ENCODE peak calls at places on chromosomes 5 and 9, in five cellular contexts. One of them, this sample, is unnamed.

GRCh38 chr5:125914471-125914870 is 508.7 kb upstream of the GRAMD2B start:
- DNase-seq in stomach: no peak
- DNase-seq in ovary: no peak
- DNase-seq in breast epithelium: no peak
- DNase-seq in thyroid gland: no peak
- DNase-seq in this sample: no peak

GRCh38 chr9:90774682-90775081 is 26.9 kb upstream of the SYK start:
- DNase-seq in stomach: no peak
- DNase-seq in ovary: no peak
- DNase-seq in breast epithelium: no peak
- DNase-seq in thyroid gland: peak
- DNase-seq in this sample: no peak

GRCh38 chr5:132489871-132490483 is 596 bp downstream of the IRF1 start:
- DNase-seq in stomach: peak
- DNase-seq in ovary: peak
- DNase-seq in breast epithelium: peak
- DNase-seq in thyroid gland: peak
- DNase-seq in this sample: peak

GRCh38 chr5:181188700-181189362 is 16.2 kb downstream of the TRIM7 start:
- DNase-seq in stomach: peak
- DNase-seq in ovary: peak
- DNase-seq in breast epithelium: peak
- DNase-seq in thyroid gland: peak
- DNase-seq in this sample: peak

GRCh38 chr9:86102626-86103025 is 3.3 kb upstream of the GOLM1 start:
- DNase-seq in stomach: no peak
- DNase-seq in ovary: no peak
- DNase-seq in breast epithelium: no peak
- DNase-seq in thyroid gland: no peak
- DNase-seq in this sample: no peak

GRCh38 chr9:38132956-38133355 is 63.9 kb upstream of the SHB start:
- DNase-seq in stomach: no peak
- DNase-seq in ovary: no peak
- DNase-seq in breast epithelium: no peak
- DNase-seq in thyroid gland: no peak
- DNase-seq in this sample: no peak

GRCh38 chr5:150159741-150160179 is 4.1 kb upstream of the PDGFRB start:
- DNase-seq in stomach: no peak
- DNase-seq in ovary: peak
- DNase-seq in breast epithelium: no peak
- DNase-seq in thyroid gland: no peak
- DNase-seq in this sample: no peak

GRCh38 chr9:91279296-91280204 is 82.2 kb downstream of the AUH start:
- DNase-seq in stomach: no peak
- DNase-seq in ovary: no peak
- DNase-seq in breast epithelium: no peak
- DNase-seq in thyroid gland: no peak
- DNase-seq in this sample: no peak

GRCh38 chr9:34382879-34383278 is 6.2 kb upstream of the MYORG start:
- DNase-seq in stomach: no peak
- DNase-seq in ovary: no peak
- DNase-seq in breast epithelium: no peak
- DNase-seq in thyroid gland: no peak
- DNase-seq in this sample: no peak

GRCh38 chr9:133519693-133520092 is 5.1 kb downstream of the MYMK start:
- DNase-seq in stomach: no peak
- DNase-seq in ovary: peak
- DNase-seq in breast epithelium: no peak
- DNase-seq in thyroid gland: no peak
- DNase-seq in this sample: no peak

GRCh38 chr5:41598011-41598410 is 87.6 kb upstream of the PLCXD3 start:
- DNase-seq in stomach: no peak
- DNase-seq in ovary: no peak
- DNase-seq in breast epithelium: no peak
- DNase-seq in thyroid gland: no peak
- DNase-seq in this sample: no peak

GRCh38 chr5:172055996-172056395 is 49.6 kb upstream of the FBXW11 start:
- DNase-seq in stomach: no peak
- DNase-seq in ovary: no peak
- DNase-seq in breast epithelium: no peak
- DNase-seq in thyroid gland: no peak
- DNase-seq in this sample: no peak

GRCh38 chr9:69421908-69422801 is 97.1 kb downstream of the ENTREP1 start:
- DNase-seq in stomach: peak
- DNase-seq in ovary: peak
- DNase-seq in breast epithelium: no peak
- DNase-seq in thyroid gland: peak
- DNase-seq in this sample: peak

GRCh38 chr9:16039988-16040761 is 487.3 kb downstream of the CCDC171 start:
- DNase-seq in stomach: no peak
- DNase-seq in ovary: peak
- DNase-seq in breast epithelium: no peak
- DNase-seq in thyroid gland: no peak
- DNase-seq in this sample: no peak

DNA sequence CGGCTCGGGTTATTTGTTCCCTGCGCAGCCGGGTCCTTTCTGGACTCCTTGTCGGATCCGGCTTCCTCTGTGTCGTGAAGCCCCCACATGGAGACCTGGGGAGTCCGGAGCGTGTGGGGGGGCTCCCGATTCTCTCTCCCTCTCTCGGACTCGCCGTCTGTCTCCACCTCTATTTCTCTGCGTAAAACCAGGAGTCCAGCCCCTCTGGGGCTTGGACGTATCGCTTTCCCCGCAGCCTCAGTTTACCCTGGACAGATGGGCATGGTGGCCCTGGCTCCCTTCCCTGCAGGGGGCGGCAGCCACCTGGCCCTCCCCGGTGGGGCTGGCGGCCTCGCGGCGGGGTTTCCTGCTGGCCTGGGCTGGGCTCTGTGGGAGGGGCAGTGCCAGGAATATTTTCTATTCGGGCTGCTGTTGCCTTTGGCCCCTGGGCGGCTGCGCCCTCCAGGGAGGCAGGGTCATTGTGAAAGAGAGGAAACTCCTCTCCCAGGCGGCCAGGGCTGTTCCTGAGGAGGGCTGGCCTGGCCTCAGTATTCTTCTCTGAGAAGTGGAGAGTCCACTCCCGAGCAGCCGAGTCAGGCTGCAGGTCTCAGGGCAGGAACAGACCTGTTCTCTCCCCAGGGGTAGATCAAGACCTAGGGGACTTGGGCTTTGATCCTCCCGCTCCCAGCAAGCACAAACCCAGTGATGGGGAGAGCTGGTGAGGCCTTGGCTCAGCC is 665 bp downstream of the ASS1 start:
- DNase-seq in stomach: peak
- DNase-seq in ovary: peak
- DNase-seq in breast epithelium: peak
- DNase-seq in thyroid gland: peak
- DNase-seq in this sample: peak
- TF ChIP-seq POLR2A in stomach: no peak
- TF ChIP-seq POLR2A in ovary: no peak
- TF ChIP-seq POLR2A in breast epithelium: no peak
- TF ChIP-seq POLR2A in thyroid gland: peak
- TF ChIP-seq POLR2A in this sample: peak

DNA sequence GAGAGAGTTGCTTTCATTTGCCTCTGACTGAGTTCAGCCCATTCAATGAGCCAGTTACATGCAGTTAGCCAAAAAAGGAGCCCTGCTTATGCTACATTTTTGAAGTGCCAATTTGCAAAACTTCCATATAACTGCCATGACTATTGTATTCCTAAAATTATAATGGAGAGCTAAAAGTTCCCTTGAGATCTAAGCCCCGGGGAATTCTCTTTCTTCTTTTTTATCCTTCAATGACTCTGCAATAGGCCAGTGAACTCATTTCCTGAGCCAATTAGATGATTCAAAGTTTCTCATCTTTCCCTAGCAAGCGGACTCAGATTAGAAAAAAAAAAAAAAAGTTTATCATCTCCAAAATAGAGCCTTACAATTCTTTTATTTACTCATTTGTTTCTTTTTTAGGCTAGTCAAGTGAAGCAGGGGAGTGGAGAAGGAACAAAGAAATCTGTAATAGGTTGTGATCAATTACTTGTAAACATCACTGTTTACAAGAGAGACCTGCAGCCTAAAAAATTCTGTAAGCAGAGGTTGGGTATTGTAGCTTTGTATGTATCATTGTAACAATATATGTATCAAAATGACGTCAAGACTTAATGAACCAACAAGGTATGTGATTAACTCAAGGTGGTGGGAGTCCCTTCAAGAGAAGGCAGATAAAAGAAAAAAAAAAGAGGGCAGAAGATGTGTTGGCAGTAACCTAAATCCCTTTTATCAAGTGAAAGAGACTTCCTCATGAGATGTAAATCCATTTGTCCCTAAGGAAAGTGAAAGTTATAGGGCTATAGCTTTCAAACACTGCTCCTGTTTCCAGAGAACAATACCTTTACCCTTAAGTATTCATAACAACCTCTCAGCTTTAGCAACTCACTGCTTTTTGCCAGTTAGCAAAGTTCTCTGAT is 48.7 kb upstream of the HOMER1 start:
- DNase-seq in stomach: no peak
- DNase-seq in ovary: no peak
- DNase-seq in breast epithelium: no peak
- DNase-seq in thyroid gland: no peak
- DNase-seq in this sample: no peak
- TF ChIP-seq CTCF in stomach: no peak
- TF ChIP-seq CTCF in ovary: no peak
- TF ChIP-seq CTCF in breast epithelium: no peak
- TF ChIP-seq CTCF in thyroid gland: no peak
- TF ChIP-seq CTCF in this sample: no peak

GRCh38 chr5:148840531-148840930 is 14.1 kb downstream of the ADRB2 start:
- DNase-seq in stomach: no peak
- DNase-seq in ovary: no peak
- DNase-seq in breast epithelium: no peak
- DNase-seq in thyroid gland: no peak
- DNase-seq in this sample: no peak
- TF ChIP-seq POLR2A in stomach: no peak
- TF ChIP-seq POLR2A in ovary: no peak
- TF ChIP-seq POLR2A in breast epithelium: no peak
- TF ChIP-seq POLR2A in thyroid gland: no peak
- TF ChIP-seq POLR2A in this sample: no peak

GRCh38 chr5:37704406-37704805 is 135.4 kb downstream of the GDNF start:
- DNase-seq in stomach: no peak
- DNase-seq in ovary: no peak
- DNase-seq in breast epithelium: no peak
- DNase-seq in thyroid gland: no peak
- DNase-seq in this sample: no peak
- TF ChIP-seq CTCF in stomach: no peak
- TF ChIP-seq CTCF in ovary: no peak
- TF ChIP-seq CTCF in breast epithelium: no peak
- TF ChIP-seq CTCF in thyroid gland: no peak
- TF ChIP-seq CTCF in this sample: no peak

GRCh38 chr5:43565043-43565442 is 8.2 kb upstream of the PAIP1 start:
- DNase-seq in stomach: no peak
- DNase-seq in ovary: no peak
- DNase-seq in breast epithelium: no peak
- DNase-seq in thyroid gland: no peak
- DNase-seq in this sample: no peak

GRCh38 chr5:43569236-43569635 is 12.4 kb upstream of the PAIP1 start:
- DNase-seq in stomach: no peak
- DNase-seq in ovary: no peak
- DNase-seq in breast epithelium: no peak
- DNase-seq in thyroid gland: no peak
- DNase-seq in this sample: no peak

GRCh38 chr5:43570487-43571158 is 13.7 kb upstream of the PAIP1 start:
- DNase-seq in stomach: no peak
- DNase-seq in ovary: no peak
- DNase-seq in breast epithelium: no peak
- DNase-seq in thyroid gland: no peak
- DNase-seq in this sample: no peak

GRCh38 chr5:43571237-43571636 is 14.4 kb upstream of the PAIP1 start:
- DNase-seq in stomach: no peak
- DNase-seq in ovary: no peak
- DNase-seq in breast epithelium: no peak
- DNase-seq in thyroid gland: no peak
- DNase-seq in this sample: no peak

DNA sequence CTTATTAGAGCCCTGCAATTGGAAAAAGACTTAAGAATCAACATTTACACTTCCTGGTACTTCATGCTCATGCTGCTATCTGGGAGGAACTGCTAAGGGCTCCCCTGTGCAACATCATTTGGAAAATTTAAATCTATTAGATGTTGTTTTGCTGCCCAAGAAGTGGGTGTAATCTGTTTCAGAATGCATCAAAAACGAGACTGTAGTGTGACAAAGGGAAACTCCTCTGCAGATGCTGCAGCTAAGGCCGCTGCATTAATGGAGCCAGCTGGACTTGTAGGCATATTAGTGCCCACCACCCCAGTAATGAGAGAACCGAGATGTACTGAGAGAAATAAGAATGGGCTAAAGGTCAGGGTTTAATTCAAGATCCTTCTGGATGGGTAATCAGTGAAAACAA is 11.1 kb upstream of the PAIP1 start:
- DNase-seq in stomach: no peak
- DNase-seq in ovary: no peak
- DNase-seq in breast epithelium: no peak
- DNase-seq in thyroid gland: no peak
- DNase-seq in this sample: no peak
- TF ChIP-seq POLR2A in stomach: no peak
- TF ChIP-seq POLR2A in ovary: no peak
- TF ChIP-seq POLR2A in breast epithelium: no peak
- TF ChIP-seq POLR2A in thyroid gland: no peak
- TF ChIP-seq POLR2A in this sample: no peak

DNA sequence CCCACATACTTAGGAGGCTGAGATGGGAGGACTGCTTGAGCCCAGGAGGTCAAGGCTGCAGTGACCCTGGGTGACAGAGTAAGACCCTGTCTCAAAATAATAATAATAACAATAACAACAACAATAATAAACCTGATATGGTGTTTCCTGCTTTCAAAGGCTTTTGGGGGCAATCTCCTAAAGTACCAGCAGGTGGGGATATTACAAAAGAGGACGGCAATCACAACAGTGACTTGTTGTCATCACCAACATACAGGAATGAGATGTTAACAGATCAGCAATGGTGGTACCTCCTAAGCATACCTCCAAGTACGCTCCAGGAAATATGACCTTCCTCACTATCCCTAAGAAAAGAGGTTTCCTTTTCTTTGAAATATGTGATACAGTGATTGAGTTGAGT is 91.1 kb upstream of the RNF180 start:
- DNase-seq in stomach: no peak
- DNase-seq in ovary: no peak
- DNase-seq in breast epithelium: no peak
- DNase-seq in thyroid gland: no peak
- DNase-seq in this sample: no peak
- TF ChIP-seq CTCF in stomach: no peak
- TF ChIP-seq CTCF in ovary: no peak
- TF ChIP-seq CTCF in breast epithelium: peak
- TF ChIP-seq CTCF in thyroid gland: peak
- TF ChIP-seq CTCF in this sample: peak

GRCh38 chr5:466661-467310 is 23.8 kb downstream of the EXOC3 start:
- DNase-seq in stomach: no peak
- DNase-seq in ovary: no peak
- DNase-seq in breast epithelium: no peak
- DNase-seq in thyroid gland: peak
- DNase-seq in this sample: peak
- TF ChIP-seq POLR2A in stomach: no peak
- TF ChIP-seq POLR2A in ovary: no peak
- TF ChIP-seq POLR2A in breast epithelium: no peak
- TF ChIP-seq POLR2A in thyroid gland: no peak
- TF ChIP-seq POLR2A in this sample: no peak

GRCh38 chr5:95959964-95960801 is 1.5 kb downstream of the ELL2 start:
- DNase-seq in stomach: no peak
- DNase-seq in ovary: no peak
- DNase-seq in breast epithelium: no peak
- DNase-seq in thyroid gland: peak
- DNase-seq in this sample: no peak
- TF ChIP-seq CTCF in stomach: peak
- TF ChIP-seq CTCF in ovary: no peak
- TF ChIP-seq CTCF in breast epithelium: peak
- TF ChIP-seq CTCF in thyroid gland: no peak
- TF ChIP-seq CTCF in this sample: no peak

GRCh38 chr9:136860529-136860928 is 5.6 kb downstream of the EDF1 start:
- DNase-seq in stomach: no peak
- DNase-seq in ovary: no peak
- DNase-seq in breast epithelium: no peak
- DNase-seq in thyroid gland: no peak
- DNase-seq in this sample: peak
- TF ChIP-seq POLR2A in stomach: no peak
- TF ChIP-seq POLR2A in ovary: no peak
- TF ChIP-seq POLR2A in breast epithelium: no peak
- TF ChIP-seq POLR2A in thyroid gland: no peak
- TF ChIP-seq POLR2A in this sample: no peak